ENCODE peak calls at places on chromosome 2, in seven cellular contexts. M, P, T, Y, V, W and H are unnamed samples. For H3K27me3, the result is how much of the 10 kb centered on the place peaks cover.

GRCh38 chr2:144683955-144684354 is 164.0 kb upstream of the ZEB2 start:
- DNase-seq in Y (no peak), W (no peak), V (no peak), M (no peak), T (no peak), P (no peak), H (no peak)

GRCh38 chr2:213125646-213126347 is 25.6 kb downstream of the IKZF2 start:
- DNase-seq in Y (no peak), P (no peak), W (no peak), V (no peak), M (no peak), T (no peak), H (no peak)

GRCh38 chr2:234102112-234102511 is 51.6 kb downstream of the SPP2 start:
- DNase-seq in W (no peak), P (no peak), M (no peak), V (no peak), Y (no peak), T (no peak), H (peak)

GRCh38 chr2:119753041-119753929 is 6.4 kb upstream of the PTPN4 start:
- DNase-seq in M (no peak), P (no peak), Y (no peak), W (peak), V (no peak), T (no peak), H (peak)

GRCh38 chr2:174708713-174709112 is 55.6 kb downstream of the CHRNA1 start:
- DNase-seq in M (no peak), Y (no peak), W (no peak), P (no peak), T (no peak), V (no peak), H (no peak)

GRCh38 chr2:26623541-26624497 is 17.3 kb downstream of the CIB4 start:
- DNase-seq in W (no peak), T (no peak), M (no peak), P (no peak), Y (no peak), V (peak), H (no peak)

GRCh38 chr2:133422946-133423345 is 145.3 kb downstream of the NCKAP5 start:
- DNase-seq in P (no peak), W (no peak), M (peak), Y (no peak), V (no peak), T (no peak), H (no peak)

GRCh38 chr2:177056540-177056939 is 156.1 kb upstream of the HNRNPA3 start:
- DNase-seq in P (no peak), Y (no peak), T (no peak), W (no peak), V (no peak), M (no peak), H (peak)

GRCh38 chr2:866887-867286 is 83.8 kb upstream of the SNTG2 start:
- DNase-seq in T (no peak), W (no peak), Y (no peak), M (no peak), P (no peak), V (no peak), H (no peak)

GRCh38 chr2:4995466-4995865 is 696.7 kb upstream of the SOX11 start:
- DNase-seq in Y (no peak), W (no peak), T (no peak), V (no peak), P (no peak), M (no peak), H (peak)

GRCh38 chr2:239852272-239852671 is 172.9 kb downstream of the NDUFA10 start:
- DNase-seq in M (no peak), P (no peak), V (no peak), T (no peak), W (no peak), Y (no peak), H (no peak)
- H3K27me3 ChIP-seq in M (under half), P (under half), V (under half), T (under half), W (under half), Y (under half), H (under half)

GRCh38 chr2:240624011-240624949 is 1.0 kb upstream of the GPR35 start:
- DNase-seq in T (no peak), W (no peak), P (no peak), Y (no peak), V (peak), M (no peak), H (peak)
- H3K4me3 ChIP-seq in T (no peak), W (no peak), P (no peak), Y (peak), V (no peak), M (no peak), H (no peak)

GRCh38 chr2:126753501-126754212 is 97.7 kb downstream of the GYPC start:
- DNase-seq in M (no peak), T (no peak), V (no peak), Y (no peak), P (no peak), W (no peak), H (no peak)
- H3K27me3 ChIP-seq in M (under half), T (under half), V (under half), Y (under half), P (under half), W (under half), H (under half)

DNA sequence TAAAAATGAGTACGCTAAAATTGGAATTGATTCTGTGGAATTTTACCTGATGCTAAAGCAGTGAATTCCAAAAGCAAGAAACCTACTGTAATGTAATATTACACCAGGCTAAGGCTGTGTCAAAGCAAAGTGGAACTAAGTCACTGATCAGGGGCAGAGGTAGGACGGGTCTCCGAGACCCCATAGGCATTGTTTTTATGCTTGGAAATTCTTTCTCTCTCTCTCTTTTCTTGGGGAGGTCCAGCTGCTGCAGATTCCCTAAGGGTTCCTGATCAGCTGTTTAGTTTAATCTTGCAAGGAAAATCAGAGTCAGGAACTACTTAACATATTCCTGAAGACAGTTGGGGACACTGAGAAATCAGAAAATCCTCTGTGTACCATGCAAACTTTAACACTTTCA is 220.2 kb downstream of the SRBD1 start:
- DNase-seq in T (no peak), V (no peak), M (no peak), W (no peak), P (no peak), Y (no peak), H (no peak)
- H3K4me3 ChIP-seq in T (no peak), V (no peak), M (no peak), W (no peak), P (no peak), Y (no peak), H (no peak)

GRCh38 chr2:11719230-11719977 is 27.0 kb upstream of the LPIN1 start:
- DNase-seq in P (no peak), M (no peak), V (no peak), Y (no peak), W (no peak), T (no peak), H (no peak)
- H3K27me3 ChIP-seq in P (under half), M (under half), V (under half), Y (under half), W (under half), T (under half), H (under half)

DNA sequence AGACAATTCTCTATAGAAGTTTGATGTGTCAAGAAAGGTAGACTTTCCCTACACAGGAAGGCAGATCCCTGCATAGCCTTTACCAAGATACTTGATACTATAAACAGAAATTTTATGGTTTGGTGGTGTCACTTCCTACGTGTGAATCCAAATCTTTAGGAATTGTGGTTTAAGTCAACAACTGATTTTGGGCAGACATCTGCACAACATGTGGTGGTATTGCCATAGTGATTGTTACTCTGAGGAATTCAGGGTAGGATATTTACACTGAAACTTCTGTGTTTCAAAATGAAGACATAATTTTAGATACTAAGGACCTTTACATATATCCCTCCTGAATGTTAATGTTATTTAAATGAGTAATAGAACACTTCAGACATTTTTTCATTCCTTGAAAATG is 77.0 kb downstream of the MDH1 start:
- DNase-seq in P (no peak), Y (no peak), T (no peak), W (no peak), V (no peak), M (peak), H (no peak)
- H3K4me3 ChIP-seq in P (no peak), Y (no peak), T (no peak), W (no peak), V (no peak), M (no peak), H (no peak)

GRCh38 chr2:219002395-219003266 is 9.4 kb upstream of the CRYBA2 start:
- DNase-seq in T (no peak), V (peak), P (no peak), M (no peak), Y (peak), W (no peak), H (peak)
- H3K27me3 ChIP-seq in T (half or more), V (half or more), P (half or more), M (half or more), Y (under half), W (half or more), H (half or more)

DNA sequence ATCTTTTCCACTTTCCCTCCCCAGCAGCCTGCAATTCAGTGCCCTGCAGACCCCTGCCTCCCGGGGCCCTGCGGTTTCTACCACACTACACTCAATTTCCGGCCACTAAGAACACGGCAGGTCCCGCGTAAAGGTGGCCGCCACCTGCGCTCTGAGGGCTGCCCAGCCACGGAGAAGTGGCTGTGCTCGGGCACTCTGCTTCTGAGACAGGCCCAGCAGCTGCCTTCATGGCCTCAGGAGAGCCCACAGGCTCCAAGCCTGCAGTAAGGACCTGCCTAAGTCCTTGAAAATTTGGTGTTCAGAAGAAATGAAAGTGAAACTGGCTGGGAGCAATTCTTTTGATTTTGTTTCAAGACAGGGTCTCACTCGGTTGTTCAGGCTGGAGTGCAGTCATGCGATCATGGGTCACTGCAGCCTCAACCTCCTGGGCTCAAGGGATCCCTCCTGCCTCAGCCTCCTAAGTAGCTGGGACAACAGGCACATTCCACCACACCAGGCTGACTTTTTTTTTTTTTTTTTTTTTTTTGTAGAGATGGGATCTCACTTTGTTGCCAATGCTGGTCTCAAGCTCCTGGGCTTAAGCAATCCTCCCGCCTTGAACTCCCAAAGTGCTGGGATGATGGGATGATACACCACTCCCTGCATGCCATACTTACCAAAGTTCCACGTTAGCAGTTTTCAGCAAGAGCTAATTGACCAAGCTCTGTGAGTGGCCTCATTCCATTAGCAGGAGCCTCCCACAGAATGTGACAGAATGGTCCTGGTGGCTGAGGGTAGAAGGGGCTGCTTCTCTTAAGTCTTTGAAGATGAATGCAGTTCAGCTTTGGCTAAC is 14.6 kb upstream of the ALPP start:
- DNase-seq in P (no peak), M (no peak), Y (no peak), T (no peak), V (no peak), W (no peak), H (no peak)
- H3K4me3 ChIP-seq in P (no peak), M (peak), Y (no peak), T (no peak), V (peak), W (no peak), H (no peak)

DNA sequence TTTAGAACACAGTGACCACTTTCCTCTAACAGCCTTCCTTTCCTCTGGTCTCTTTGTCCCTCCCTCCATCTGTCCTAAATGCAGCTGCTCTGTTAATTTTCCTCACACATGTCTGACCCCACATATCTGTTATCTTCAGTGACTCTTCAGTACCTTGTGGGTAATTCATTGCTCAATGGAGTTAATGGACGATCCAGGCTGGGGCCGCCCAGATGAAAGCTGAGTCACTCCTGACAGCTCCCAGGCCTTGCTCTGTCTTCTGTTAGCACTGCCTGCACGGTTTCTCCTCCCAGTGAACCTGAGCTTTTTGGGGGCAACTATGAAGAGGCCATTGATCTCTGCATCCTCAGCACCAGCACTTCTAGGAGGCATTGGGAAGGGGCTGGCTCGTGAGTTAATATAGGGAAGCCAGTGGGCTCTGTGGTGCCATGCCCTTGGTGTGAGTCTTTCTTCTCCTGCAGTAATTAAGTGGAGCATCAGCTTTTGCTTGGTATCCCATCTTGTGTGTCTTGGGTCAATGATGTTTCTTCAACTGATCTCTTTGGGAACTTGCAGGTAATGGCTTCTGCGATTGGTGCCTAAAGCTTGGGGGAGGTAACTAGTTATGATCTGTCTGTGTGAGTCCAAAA is 67.3 kb downstream of the SNORC start:
- DNase-seq in V (no peak), P (no peak), Y (no peak), M (no peak), W (no peak), T (no peak), H (no peak)
- H3K27me3 ChIP-seq in V (under half), P (under half), Y (under half), M (under half), W (under half), T (under half), H (under half)